ENCODE peak calls at places on chromosomes 6 and 20, in six cellular contexts. W, Q, R, C, O and H are unnamed samples.

GRCh38 chr6:2454180-2454579 is 208.8 kb upstream of the GMDS start:
- DNase-seq in W (no peak), Q (no peak), R (no peak), C (no peak), O (peak), H (no peak)

GRCh38 chr20:44109951-44110361 is 77.0 kb downstream of the JPH2 start:
- DNase-seq in W (no peak), Q (no peak), R (no peak), C (no peak), O (no peak), H (no peak)

GRCh38 chr6:99592900-99593299 is 13.7 kb upstream of the PRDM13 start:
- DNase-seq in W (no peak), Q (no peak), R (no peak), C (no peak), O (peak), H (no peak)

GRCh38 chr6:33962186-33962585 is 158.4 kb upstream of the MLN start:
- DNase-seq in W (no peak), Q (no peak), R (no peak), C (no peak), O (peak), H (no peak)

GRCh38 chr6:144362042-144363018 is 77.2 kb downstream of the UTRN start:
- DNase-seq in W (no peak), Q (no peak), R (peak), C (no peak), O (no peak), H (no peak)

GRCh38 chr6:1004885-1005635 is 306.8 kb upstream of the FOXQ1 start:
- DNase-seq in W (no peak), Q (no peak), R (no peak), C (peak), O (no peak), H (no peak)

GRCh38 chr6:109715616-109716015 is 24.5 kb downstream of the FIG4 start:
- DNase-seq in W (no peak), Q (no peak), R (no peak), C (no peak), O (no peak), H (no peak)

GRCh38 chr20:51551186-51551585 is 8.7 kb upstream of the NFATC2 start:
- DNase-seq in W (no peak), Q (no peak), R (no peak), C (no peak), O (no peak), H (no peak)

GRCh38 chr6:3788408-3789017 is 37.0 kb upstream of the PXDC1 start:
- DNase-seq in W (no peak), Q (no peak), R (no peak), C (no peak), O (no peak), H (no peak)

GRCh38 chr6:64580346-64580745 is 944.7 kb downstream of the PHF3 start:
- DNase-seq in W (no peak), Q (peak), R (no peak), C (no peak), O (no peak), H (no peak)

GRCh38 chr6:2634151-2634964 is 116.4 kb downstream of the MYLK4 start:
- DNase-seq in W (peak), Q (peak), R (peak), C (peak), O (peak), H (peak)

GRCh38 chr6:21742238-21742660 is 148.7 kb downstream of the SOX4 start:
- DNase-seq in W (no peak), Q (peak), R (no peak), C (no peak), O (peak), H (no peak)

GRCh38 chr6:108437821-108438220 is 122.9 kb upstream of the FOXO3 start:
- DNase-seq in W (no peak), Q (no peak), R (no peak), C (no peak), O (no peak), H (no peak)

GRCh38 chr6:34132486-34133185 is 13.3 kb downstream of the GRM4 start:
- DNase-seq in W (no peak), Q (no peak), R (no peak), C (no peak), O (no peak), H (peak)

GRCh38 chr6:139017227-139017626 is 11.3 kb upstream of the ABRACL start:
- DNase-seq in W (no peak), Q (no peak), R (no peak), C (no peak), O (no peak), H (peak)

GRCh38 chr6:137044366-137045220 is at the start of gene IL20RA:
- DNase-seq in W (peak), Q (no peak), R (peak), C (no peak), O (no peak), H (peak)

GRCh38 chr20:56810141-56810540 is 181.0 kb downstream of the TFAP2C start:
- DNase-seq in W (no peak), Q (no peak), R (no peak), C (no peak), O (no peak), H (no peak)

GRCh38 chr6:81138236-81138635 is 614.2 kb downstream of the TENT5A start:
- DNase-seq in W (no peak), Q (no peak), R (no peak), C (no peak), O (no peak), H (no peak)

GRCh38 chr6:133348846-133349245 is 107.7 kb downstream of the EYA4 start:
- DNase-seq in W (no peak), Q (no peak), R (no peak), C (no peak), O (no peak), H (no peak)
- TF ChIP-seq CTCF in W (no peak), Q (no peak), R (no peak), C (no peak), O (no peak), H (no peak)

GRCh38 chr6:57267586-57268293 is 45.6 kb upstream of the RAB23 start:
- DNase-seq in W (no peak), Q (peak), R (no peak), C (no peak), O (peak), H (peak)
- TF ChIP-seq CTCF in W (peak), Q (peak), R (peak), C (peak), O (peak), H (peak)

GRCh38 chr6:117317261-117317660 is 51.9 kb downstream of the VGLL2 start:
- DNase-seq in W (no peak), Q (no peak), R (no peak), C (no peak), O (no peak), H (no peak)
- TF ChIP-seq CTCF in W (peak), Q (peak), R (peak), C (peak), O (no peak), H (peak)

GRCh38 chr6:13194852-13195251 is 133.5 kb downstream of the TBC1D7 start:
- DNase-seq in W (peak), Q (peak), R (no peak), C (no peak), O (peak), H (peak)
- TF ChIP-seq CTCF in W (peak), Q (peak), R (peak), C (peak), O (peak), H (peak)

GRCh38 chr6:92159046-92159445 is 1260.3 kb downstream of the EPHA7 start:
- DNase-seq in W (no peak), Q (no peak), R (no peak), C (no peak), O (no peak), H (no peak)
- TF ChIP-seq CTCF in W (no peak), Q (no peak), R (no peak), C (no peak), O (no peak), H (no peak)

DNA sequence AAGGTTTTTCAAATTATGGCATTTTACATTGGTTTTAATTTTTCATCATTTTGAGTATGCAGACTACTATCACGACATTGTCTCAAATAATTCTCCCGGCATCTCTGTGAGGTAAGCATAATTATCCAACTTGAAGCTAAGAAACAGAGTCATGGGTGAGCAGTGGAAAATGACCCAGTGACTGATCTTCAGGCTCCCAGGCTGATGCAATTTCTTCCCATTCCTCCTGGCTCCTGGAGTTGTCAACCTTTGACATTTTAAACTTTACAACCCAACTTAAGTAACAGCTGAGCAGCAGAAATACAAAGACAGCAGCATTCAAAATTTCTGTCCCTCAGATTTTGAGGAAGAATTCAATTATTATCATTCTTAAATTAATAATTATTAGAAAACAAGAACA is 13.6 kb upstream of the LAMA4 start:
- DNase-seq in W (no peak), Q (no peak), R (no peak), C (no peak), O (no peak), H (no peak)
- TF ChIP-seq CTCF in W (no peak), Q (no peak), R (no peak), C (no peak), O (no peak), H (no peak)

DNA sequence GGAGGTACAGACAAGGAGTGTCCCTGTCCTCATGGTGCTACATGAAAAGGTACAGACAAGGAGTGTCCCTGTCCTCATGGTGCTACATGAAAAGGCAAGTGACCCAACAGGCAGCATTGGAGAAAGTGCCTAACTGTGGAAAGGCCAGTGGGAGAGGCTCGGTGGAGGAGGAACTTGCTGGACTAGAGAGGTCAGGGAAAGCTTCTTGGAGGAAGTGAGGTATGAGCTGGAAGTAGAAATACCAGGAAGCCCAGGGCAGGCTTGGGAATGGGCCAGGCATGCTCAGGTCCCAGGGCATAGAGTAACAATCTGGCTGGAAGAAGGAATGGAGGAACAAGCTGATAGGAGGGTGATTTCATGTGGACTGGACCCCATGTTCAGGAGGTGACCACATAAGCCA is 59.8 kb upstream of the FNDC1 start:
- DNase-seq in W (no peak), Q (no peak), R (no peak), C (no peak), O (no peak), H (no peak)
- TF ChIP-seq CTCF in W (no peak), Q (no peak), R (no peak), C (no peak), O (no peak), H (no peak)

GRCh38 chr6:125546827-125547226 is 202.6 kb upstream of the HEY2 start:
- DNase-seq in W (no peak), Q (no peak), R (no peak), C (no peak), O (no peak), H (no peak)
- TF ChIP-seq CTCF in W (no peak), Q (no peak), R (peak), C (no peak), O (no peak), H (no peak)

GRCh38 chr20:62353289-62354030 is 13.7 kb downstream of the LAMA5 start:
- DNase-seq in W (no peak), Q (no peak), R (no peak), C (no peak), O (no peak), H (no peak)

GRCh38 chr20:62354031-62354808 is 12.9 kb downstream of the LAMA5 start:
- DNase-seq in W (no peak), Q (no peak), R (no peak), C (no peak), O (no peak), H (no peak)

GRCh38 chr20:62351469-62352401 is 15.4 kb downstream of the LAMA5 start:
- DNase-seq in W (no peak), Q (no peak), R (no peak), C (no peak), O (no peak), H (no peak)

GRCh38 chr20:62350629-62351422 is 16.3 kb downstream of the LAMA5 start:
- DNase-seq in W (no peak), Q (no peak), R (no peak), C (no peak), O (no peak), H (no peak)

DNA sequence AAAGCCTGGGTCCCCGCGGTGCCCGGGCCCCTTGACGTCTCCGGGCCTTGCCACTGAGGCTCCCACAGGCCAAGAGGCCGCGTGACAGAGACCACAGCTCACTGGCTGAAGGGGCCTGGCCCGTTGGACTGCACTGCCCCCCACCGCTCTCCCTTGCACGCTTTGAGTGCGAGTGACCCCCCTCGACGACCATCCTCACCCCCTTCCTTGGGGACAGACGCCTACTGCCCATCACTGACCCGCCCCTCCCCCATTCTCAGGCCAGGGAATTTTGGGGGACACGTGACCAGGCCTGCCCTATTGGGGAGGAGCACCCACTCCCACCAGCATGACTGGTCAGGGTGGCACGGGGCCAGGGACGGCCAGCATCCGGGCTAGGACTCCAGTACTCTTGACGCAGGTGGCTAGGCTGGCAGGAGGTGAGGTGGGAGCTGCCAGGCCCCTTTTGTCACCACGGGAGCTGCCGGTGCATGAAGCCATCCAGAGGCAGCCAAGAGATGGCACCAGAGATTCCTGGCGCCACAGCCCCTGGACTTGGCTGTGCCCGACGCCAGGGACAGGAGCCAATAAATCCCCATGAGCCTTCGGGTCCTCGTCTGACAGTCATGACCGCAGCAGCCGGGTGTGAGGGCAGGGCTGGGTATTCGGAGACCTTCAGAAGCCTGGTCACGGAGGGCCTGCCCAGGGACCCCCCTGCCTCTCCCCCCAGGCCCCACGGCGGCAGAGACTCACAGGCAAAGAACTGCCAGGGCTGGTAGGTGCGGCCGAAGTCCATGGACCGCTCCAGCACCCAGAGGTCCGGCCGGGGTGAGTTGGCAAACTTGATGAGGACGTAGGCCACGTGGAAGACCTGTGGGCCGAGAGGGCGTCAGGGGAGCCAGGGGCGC is 14.5 kb downstream of the LAMA5 start:
- DNase-seq in W (no peak), Q (no peak), R (peak), C (peak), O (no peak), H (no peak)
- TF ChIP-seq CTCF in W (no peak), Q (no peak), R (peak), C (peak), O (no peak), H (no peak)